ENCODE peak calls at places on chromosomes 4 and X, in nine cellular contexts. W, H, B, I, A, T, Z, C and S are unnamed samples. For H3K4me1 and H3K9me2, the result is how much of the 10 kb centered on the place peaks cover.

GRCh38 chrX:85963736-85964135 is 83.6 kb downstream of the CHM start:
- DNase-seq in W (no peak), H (no peak), B (no peak), I (no peak), A (peak), T (no peak), Z (peak), C (no peak), S (peak)

GRCh38 chr4:180434131-180434895 is 1808.9 kb upstream of the TENM3 start:
- DNase-seq in W (no peak), H (no peak), B (no peak), I (no peak), A (no peak), T (no peak), Z (peak), C (no peak), S (no peak)

GRCh38 chr4:140718240-140718639 is 37.9 kb downstream of the TBC1D9 start:
- DNase-seq in W (no peak), H (no peak), B (no peak), I (no peak), A (no peak), T (no peak), Z (no peak), C (no peak), S (peak)

GRCh38 chrX:136193771-136194170 is 46.4 kb downstream of the FHL1 start:
- DNase-seq in W (no peak), H (no peak), B (no peak), I (no peak), A (no peak), T (no peak), Z (no peak), C (no peak), S (no peak)

GRCh38 chr4:113781439-113782040 is 20.0 kb upstream of the CAMK2D start:
- DNase-seq in W (peak), H (peak), B (peak), I (peak), A (peak), T (no peak), Z (peak), C (no peak), S (peak)

GRCh38 chr4:186191266-186192067 is at the start of gene CYP4V2:
- DNase-seq in W (peak), H (peak), B (peak), I (peak), A (peak), T (peak), Z (peak), C (peak), S (peak)

GRCh38 chrX:72001471-72001870 is 90.8 kb downstream of the NHSL2 start:
- DNase-seq in W (peak), H (no peak), B (no peak), I (no peak), A (no peak), T (no peak), Z (no peak), C (no peak), S (no peak)

GRCh38 chrX:97842468-97843199 is 958.9 kb downstream of the RPA4 start:
- DNase-seq in W (no peak), H (no peak), B (peak), I (no peak), A (no peak), T (no peak), Z (no peak), C (no peak), S (no peak)

GRCh38 chrX:134144231-134144630 is 92.8 kb upstream of the CCDC160 start:
- DNase-seq in W (peak), H (peak), B (peak), I (peak), A (no peak), T (peak), Z (peak), C (no peak), S (peak)

GRCh38 chr4:33453436-33453835 is 2733.3 kb downstream of the PCDH7 start:
- DNase-seq in W (no peak), H (no peak), B (no peak), I (no peak), A (no peak), T (no peak), Z (no peak), C (no peak), S (no peak)

GRCh38 chr4:15034071-15034764 is 31.9 kb downstream of the CPEB2 start:
- DNase-seq in W (no peak), H (no peak), B (no peak), I (no peak), A (no peak), T (no peak), Z (peak), C (peak), S (peak)

GRCh38 chrX:133305348-133305747 is 87.2 kb upstream of the TFDP3 start:
- DNase-seq in W (no peak), H (no peak), B (no peak), I (no peak), A (no peak), T (no peak), Z (no peak), C (no peak), S (no peak)

GRCh38 chr4:161827013-161827412 is 336.8 kb downstream of the FSTL5 start:
- DNase-seq in W (no peak), H (no peak), B (no peak), I (no peak), A (no peak), T (no peak), Z (no peak), C (no peak), S (no peak)

GRCh38 chr4:82542642-82543041 is 19.1 kb downstream of the TMEM150C start:
- DNase-seq in W (no peak), H (no peak), B (no peak), I (no peak), A (no peak), T (no peak), Z (no peak), C (no peak), S (no peak)

GRCh38 chr4:151660676-151661075 is 100.1 kb downstream of the GATB start:
- DNase-seq in W (no peak), H (no peak), B (no peak), I (no peak), A (no peak), T (no peak), Z (no peak), C (no peak), S (no peak)

GRCh38 chr4:83552924-83553323 is 17.0 kb downstream of the GPAT3 start:
- DNase-seq in W (no peak), H (no peak), B (no peak), I (no peak), A (no peak), T (no peak), Z (peak), C (no peak), S (peak)

GRCh38 chr4:95877636-95878035 is 37.7 kb downstream of the PDHA2 start:
- DNase-seq in W (no peak), H (no peak), B (no peak), I (no peak), A (no peak), T (no peak), Z (no peak), C (no peak), S (no peak)

GRCh38 chrX:14027511-14028019 is 2.1 kb downstream of the GEMIN8 start:
- DNase-seq in W (no peak), H (no peak), B (no peak), I (peak), A (no peak), T (no peak), Z (peak), C (no peak), S (peak)

GRCh38 chr4:105895609-105896460 is 564 bp downstream of the NPNT start:
- DNase-seq in W (peak), H (no peak), B (peak), I (no peak), A (peak), T (no peak), Z (peak), C (peak), S (peak)

GRCh38 chr4:27929141-27929540 is 1068.5 kb downstream of the STIM2 start:
- DNase-seq in W (no peak), H (no peak), B (no peak), I (no peak), A (no peak), T (no peak), Z (peak), C (no peak), S (no peak)

GRCh38 chrX:15738686-15739016 is 581 bp downstream of the CA5B start:
- DNase-seq in W (no peak), H (peak), B (no peak), I (no peak), A (no peak), T (no peak), Z (no peak), C (no peak), S (no peak)

GRCh38 chrX:15376956-15377355 is 7.3 kb downstream of the VEGFD start:
- DNase-seq in W (no peak), H (no peak), B (no peak), I (no peak), A (no peak), T (no peak), Z (no peak), C (no peak), S (peak)

GRCh38 chrX:10567136-10567535 is 53.2 kb downstream of the MID1 start:
- DNase-seq in W (no peak), H (no peak), B (no peak), I (no peak), A (no peak), T (no peak), Z (no peak), C (no peak), S (no peak)

GRCh38 chr4:53706422-53707032 is 115.2 kb upstream of the LNX1 start:
- DNase-seq in W (peak), H (peak), B (peak), I (peak), A (peak), T (peak), Z (peak), C (no peak), S (peak)

GRCh38 chr4:182297659-182298058 is 54.5 kb downstream of the TENM3 start:
- DNase-seq in W (no peak), H (no peak), B (no peak), I (no peak), A (no peak), T (no peak), Z (no peak), C (no peak), S (no peak)

GRCh38 chr4:169485791-169486742 is 126.3 kb downstream of the NEK1 start:
- DNase-seq in W (peak), H (peak), B (peak), I (peak), A (peak), T (peak), Z (peak), C (peak), S (peak)

GRCh38 chrX:57227691-57228090 is 58.8 kb upstream of the FAAH2 start:
- DNase-seq in W (peak), H (no peak), B (no peak), I (no peak), A (peak), T (no peak), Z (peak), C (peak), S (no peak)

GRCh38 chrX:119942173-119942819 is 1.3 kb downstream of the NKAP start:
- DNase-seq in W (no peak), H (no peak), B (no peak), I (no peak), A (no peak), T (no peak), Z (no peak), C (no peak), S (no peak)

GRCh38 chr4:41693629-41694028 is 54.9 kb downstream of the PHOX2B start:
- DNase-seq in W (peak), H (peak), B (peak), I (peak), A (peak), T (no peak), Z (peak), C (no peak), S (peak)

GRCh38 chr4:84582988-84583870 is at the start of gene CDS1:
- DNase-seq in W (peak), H (no peak), B (peak), I (no peak), A (peak), T (no peak), Z (peak), C (peak), S (peak)

DNA sequence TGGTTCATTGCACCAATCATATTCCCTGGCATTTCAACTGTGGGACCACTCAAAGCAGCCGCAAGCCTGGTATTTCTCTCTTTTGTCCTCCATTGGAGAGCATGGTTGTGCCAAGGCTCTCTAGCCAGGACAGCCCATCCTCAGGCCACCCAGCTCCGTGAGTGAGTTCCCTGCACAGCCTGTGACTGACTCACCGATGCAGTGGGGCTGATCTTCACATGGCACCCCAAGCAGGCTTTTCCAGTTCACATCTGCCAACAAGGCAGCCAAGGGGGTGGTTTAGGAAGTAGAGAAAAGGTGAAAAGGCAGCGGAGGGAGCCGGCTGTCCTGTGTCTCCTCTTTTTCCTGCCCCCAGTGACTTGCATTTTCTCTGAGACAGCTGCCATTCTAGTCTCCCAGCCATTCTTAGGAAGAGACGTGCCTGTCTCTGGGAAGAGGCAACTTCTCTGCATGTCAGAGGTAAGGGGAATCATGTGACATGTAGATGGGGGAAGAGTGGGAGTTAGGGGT is 69.2 kb downstream of the MID1IP1 start:
- DNase-seq in W (peak), H (no peak), B (no peak), I (no peak), A (no peak), T (no peak), Z (peak), C (no peak), S (no peak)
- H3K4me1 ChIP-seq in W (under half), H (under half), B (under half), I (under half), A (under half), T (under half), Z (under half), C (under half), S (under half)

DNA sequence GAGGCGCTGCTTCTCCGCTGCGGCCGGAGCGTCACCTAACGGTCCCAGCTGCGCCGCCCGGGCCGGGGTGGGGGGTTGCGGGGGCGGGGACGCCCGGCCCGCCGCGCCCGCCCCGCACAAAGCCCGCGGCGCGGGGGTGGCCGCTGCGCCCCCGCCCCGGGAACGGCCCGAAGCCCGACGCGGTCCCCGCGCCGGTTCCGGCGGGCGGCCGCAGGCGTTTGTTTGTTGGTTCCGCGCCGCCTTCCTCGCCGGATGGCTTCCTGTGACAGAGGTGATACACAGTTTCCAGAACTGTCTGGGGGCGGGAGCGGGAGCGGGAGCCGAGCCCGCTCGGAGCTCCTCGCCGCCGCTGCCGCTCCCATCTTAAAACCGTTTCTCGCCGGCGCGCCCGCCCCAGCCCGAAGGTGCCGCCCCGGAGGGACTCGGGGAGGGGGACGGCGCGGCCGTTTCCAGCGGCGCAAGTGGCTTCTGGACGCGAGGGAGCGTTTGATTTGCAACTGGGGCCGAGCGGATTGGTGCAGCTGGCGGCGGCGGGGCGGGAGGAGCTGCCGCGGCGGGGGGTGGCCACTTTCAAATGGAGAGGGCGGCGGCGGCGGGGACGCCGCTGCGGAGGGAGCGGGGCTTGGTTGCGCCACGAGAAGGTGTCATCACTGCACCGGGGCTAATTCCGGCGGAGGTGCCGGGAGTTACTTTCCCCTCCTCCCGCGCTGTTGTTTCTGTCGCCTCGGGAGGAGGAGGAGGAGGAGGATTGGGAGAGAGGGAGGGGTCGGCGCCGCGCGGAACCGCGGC is 2.3 kb downstream of the JADE1 start:
- DNase-seq in W (peak), H (peak), B (peak), I (peak), A (peak), T (peak), Z (peak), C (peak), S (peak)
- H2AFZ ChIP-seq in W (no peak), H (peak), B (peak), I (no peak), A (peak), T (no peak), Z (peak), C (peak), S (peak)

DNA sequence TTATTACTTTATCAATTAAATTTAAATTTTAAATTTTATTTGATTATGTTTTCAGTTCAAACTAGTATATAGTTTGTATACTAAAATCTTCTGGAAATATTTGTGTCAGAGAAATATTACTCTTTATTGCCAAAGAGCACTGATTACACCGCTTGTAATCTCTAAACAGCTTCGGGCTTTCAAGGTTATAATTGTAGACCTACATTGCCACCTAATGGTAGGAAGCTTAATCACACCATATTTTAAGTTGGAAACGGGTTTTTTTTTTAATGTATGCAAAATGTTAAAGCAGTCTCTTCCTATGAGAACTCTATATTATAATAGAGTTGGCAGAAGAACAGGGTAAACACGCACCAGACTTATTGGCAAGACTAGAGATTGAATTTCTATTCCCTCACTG is 19.4 kb upstream of the NFXL1 start:
- DNase-seq in W (peak), H (peak), B (peak), I (peak), A (peak), T (no peak), Z (peak), C (no peak), S (peak)
- H3K9me2 ChIP-seq in W (under half), H (under half), B (under half), I (under half), A (under half), T (under half), Z (under half), C (under half), S (under half)

GRCh38 chrX:19019996-19020395 is 36.1 kb upstream of the PHKA2 start:
- DNase-seq in W (no peak), H (no peak), B (no peak), I (no peak), A (no peak), T (no peak), Z (no peak), C (no peak), S (no peak)

DNA sequence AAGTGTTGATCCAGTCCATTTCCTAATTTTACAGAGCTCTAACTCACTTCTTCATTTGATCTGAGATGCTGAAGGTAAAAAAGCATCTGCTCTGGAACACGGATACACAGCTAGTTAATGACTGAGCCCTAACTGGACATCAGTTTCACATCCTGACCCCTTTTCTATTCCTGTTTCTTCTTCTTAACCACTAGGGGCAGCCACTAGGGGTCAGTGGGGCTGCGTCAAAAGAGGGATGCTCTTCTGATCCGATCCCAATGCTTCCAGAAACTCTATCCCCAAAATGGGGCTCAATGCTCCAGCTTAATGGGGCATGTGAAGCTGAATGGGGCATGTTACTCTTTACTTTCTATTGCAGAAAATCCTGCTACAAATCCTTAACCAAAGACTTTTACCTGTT is 33.4 kb upstream of the PHKA2 start:
- DNase-seq in W (peak), H (peak), B (peak), I (peak), A (peak), T (no peak), Z (peak), C (peak), S (peak)
- H3K4me1 ChIP-seq in W (under half), H (under half), B (under half), I (under half), A (under half), T (under half), Z (under half), C (under half), S (under half)

GRCh38 chr4:165191814-165192499 is 15.4 kb upstream of the KLHL2 start:
- DNase-seq in W (no peak), H (no peak), B (no peak), I (no peak), A (no peak), T (no peak), Z (no peak), C (no peak), S (no peak)

GRCh38 chr4:165192956-165193355 is 14.4 kb upstream of the KLHL2 start:
- DNase-seq in W (no peak), H (no peak), B (no peak), I (no peak), A (no peak), T (no peak), Z (no peak), C (no peak), S (no peak)

GRCh38 chr4:165191253-165191652 is 16.1 kb upstream of the KLHL2 start:
- DNase-seq in W (no peak), H (no peak), B (no peak), I (no peak), A (no peak), T (no peak), Z (no peak), C (no peak), S (no peak)

GRCh38 chr4:165190591-165191212 is 16.7 kb upstream of the KLHL2 start:
- DNase-seq in W (no peak), H (no peak), B (no peak), I (no peak), A (no peak), T (no peak), Z (no peak), C (no peak), S (peak)

DNA sequence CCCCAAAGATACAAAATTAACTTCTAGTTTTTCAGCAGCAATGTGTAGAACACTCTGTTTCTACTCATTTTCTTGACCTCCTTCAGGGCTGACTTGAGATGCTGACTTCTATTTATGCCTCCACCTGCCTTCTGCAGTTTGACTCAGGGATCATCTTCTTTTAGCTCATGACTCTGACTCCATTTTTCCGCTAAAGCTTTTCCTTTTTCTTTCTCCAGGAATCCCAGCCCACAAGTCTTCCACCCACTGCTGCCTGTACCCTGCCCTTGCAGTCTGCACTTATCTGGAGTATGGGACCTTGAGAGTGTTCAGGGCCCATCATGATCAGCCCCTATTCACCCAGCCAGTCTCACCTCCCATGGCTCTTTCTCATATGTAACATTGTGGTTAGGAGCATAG is 14.9 kb upstream of the KLHL2 start:
- DNase-seq in W (no peak), H (no peak), B (no peak), I (no peak), A (no peak), T (no peak), Z (no peak), C (no peak), S (no peak)
- H2AFZ ChIP-seq in W (peak), H (no peak), B (no peak), I (no peak), A (no peak), T (no peak), Z (no peak), C (no peak), S (no peak)